ENCODE peak calls at places on chromosomes 11 and 22, in four cellular contexts. T is HCT116, M is HepG2, L is Panc1. Y is an unnamed sample.

GRCh38 chr11:46347637-46348311 is 511 bp downstream of the DGKZ start:
- DNase-seq in T (no peak), M (no peak), L (no peak), Y (no peak)

GRCh38 chr11:117950999-117951961 is 22.1 kb upstream of the TMPRSS13 start:
- DNase-seq in L (no peak), T (no peak), M (no peak), Y (no peak)

GRCh38 chr11:118947091-118947490 is 9.0 kb upstream of the UPK2 start:
- DNase-seq in L (no peak), M (no peak), T (no peak), Y (no peak)

GRCh38 chr11:15776387-15776786 is 580.0 kb downstream of the SOX6 start:
- DNase-seq in L (no peak), M (no peak), T (no peak), Y (no peak)

GRCh38 chr11:38460429-38460828 is 1862.4 kb upstream of the RAG2 start:
- DNase-seq in M (no peak), T (no peak), L (no peak), Y (no peak)

GRCh38 chr11:35822815-35823495 is 120.9 kb upstream of the LDLRAD3 start:
- DNase-seq in L (no peak), M (no peak), T (no peak), Y (no peak)

GRCh38 chr11:124424384-124424921 is at the start of gene OR8B4:
- DNase-seq in M (no peak), T (no peak), L (no peak), Y (no peak)

GRCh38 chr11:103870821-103871309 is 165.6 kb upstream of the DDI1 start:
- DNase-seq in T (no peak), M (no peak), L (no peak), Y (no peak)

GRCh38 chr22:27327981-27328721 is 473.4 kb downstream of the MN1 start:
- DNase-seq in L (no peak), T (no peak), M (no peak), Y (no peak)

GRCh38 chr11:134372961-134373360 is 39.1 kb downstream of the B3GAT1 start:
- DNase-seq in M (no peak), T (no peak), L (no peak), Y (no peak)

GRCh38 chr11:61362542-61362875 is 335 bp downstream of the TMEM138 start:
- DNase-seq in M (peak; percentile 35), L (no peak), T (no peak), Y (peak; percentile 55)

GRCh38 chr22:43550024-43550620 is 138.3 kb downstream of the MPPED1 start:
- DNase-seq in L (no peak), M (no peak), T (no peak), Y (no peak)

GRCh38 chr11:86807356-86807755 is 7.0 kb downstream of the PRSS23 start:
- DNase-seq in T (no peak), M (no peak), L (no peak), Y (no peak)

GRCh38 chr22:23207786-23208325 is 27.5 kb downstream of the BCR start:
- DNase-seq in T (no peak), M (no peak), L (no peak), Y (peak; percentile 66)

GRCh38 chr11:12075822-12076821 is 34.3 kb upstream of the MICAL2 start:
- DNase-seq in L (no peak), T (no peak), M (no peak), Y (no peak)
- TF ChIP-seq TCF7L2 in L (no peak), T (no peak), M (no peak), Y (no peak)

GRCh38 chr11:115222218-115222862 is 281.9 kb downstream of the CADM1 start:
- DNase-seq in M (peak; percentile 30), L (peak; percentile 75), T (no peak), Y (peak; percentile 9)
- TF ChIP-seq TCF7L2 in M (no peak), L (no peak), T (no peak), Y (no peak)

GRCh38 chr11:9619004-9619403 is 44.9 kb upstream of the SWAP70 start:
- DNase-seq in T (no peak), L (no peak), M (no peak), Y (no peak)
- TF ChIP-seq TCF7L2 in T (no peak), L (no peak), M (no peak), Y (no peak)

GRCh38 chr11:57499413-57499982 is 16.0 kb downstream of the SLC43A1 start:
- DNase-seq in T (peak; percentile 61), M (peak; percentile 84), L (no peak), Y (peak; percentile 100)
- TF ChIP-seq TCF7L2 in T (no peak), M (no peak), L (no peak), Y (no peak)

DNA sequence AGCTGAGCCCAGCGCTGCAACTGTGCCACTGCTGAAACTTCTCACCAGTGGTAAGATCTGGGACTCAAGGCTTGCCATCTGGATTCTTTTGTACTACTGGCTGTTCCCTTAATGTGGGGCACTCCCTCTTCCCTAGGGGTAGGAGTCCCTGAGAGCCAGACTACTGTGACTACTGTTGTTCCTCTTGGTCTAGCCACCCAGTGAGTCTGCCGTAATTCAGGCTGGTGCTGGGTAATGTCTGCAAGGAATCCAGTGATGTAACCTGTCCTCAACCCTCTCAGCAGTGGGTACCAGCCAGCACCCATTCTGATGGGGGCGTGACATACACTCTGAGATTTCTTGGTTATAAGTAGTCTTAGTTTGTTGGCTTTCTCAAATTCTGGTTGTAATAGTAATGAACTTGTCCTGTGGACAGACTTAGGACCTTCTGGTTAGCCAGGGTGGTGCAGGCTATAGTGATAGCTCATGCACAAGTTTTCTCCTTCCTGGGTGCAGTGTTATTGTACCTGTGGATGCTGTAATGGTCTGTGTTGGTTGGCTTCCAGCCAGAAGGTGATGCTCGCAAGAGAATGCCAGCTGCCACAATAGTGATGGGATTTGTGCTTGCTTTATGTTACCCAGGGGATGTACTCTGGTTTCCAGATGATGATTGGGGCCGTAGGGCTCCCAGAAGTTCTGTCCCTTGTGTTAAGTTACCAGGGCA is 65.4 kb downstream of the ARHGAP42 start:
- DNase-seq in M (no peak), T (no peak), L (no peak), Y (no peak)
- TF ChIP-seq TCF7L2 in M (no peak), T (no peak), L (no peak), Y (no peak)

GRCh38 chr11:728901-729491 is 18.3 kb upstream of the TALDO1 start:
- DNase-seq in T (no peak), M (no peak), L (no peak), Y (no peak)

GRCh38 chr11:727859-728748 is 19.2 kb upstream of the TALDO1 start:
- DNase-seq in M (peak; percentile 73), L (no peak), T (peak; percentile 91), Y (peak; percentile 94)

GRCh38 chr11:726278-726915 is 20.4 kb downstream of the EPS8L2 start:
- DNase-seq in M (no peak), L (no peak), T (no peak), Y (peak; percentile 90)

GRCh38 chr11:727281-727701 is 20.0 kb upstream of the TALDO1 start:
- DNase-seq in M (no peak), L (no peak), T (no peak), Y (no peak)

GRCh38 chr11:729492-730074 is 17.7 kb upstream of the TALDO1 start:
- DNase-seq in L (no peak), T (no peak), M (peak; percentile 82), Y (no peak)
- TF ChIP-seq TCF7L2 in L (no peak), T (no peak), M (no peak), Y (no peak)

GRCh38 chr22:50473088-50473487 is 1.7 kb downstream of the SBF1 start:
- DNase-seq in T (peak; percentile 43), L (peak; percentile 15), M (peak; percentile 35), Y (peak; percentile 46)
- TF ChIP-seq TCF7L2 in T (no peak), L (no peak), M (no peak), Y (no peak)

GRCh38 chr22:46593211-46593676 is 26.9 kb upstream of the GRAMD4 start:
- DNase-seq in L (no peak), T (no peak), M (no peak), Y (no peak)

GRCh38 chr22:46591890-46592289 is 28.3 kb upstream of the GRAMD4 start:
- DNase-seq in T (no peak), L (no peak), M (no peak), Y (no peak)

GRCh38 chr22:46593996-46594946 is 25.9 kb upstream of the GRAMD4 start:
- DNase-seq in L (no peak), T (no peak), M (no peak), Y (no peak)

GRCh38 chr22:46590334-46590733 is 29.9 kb upstream of the GRAMD4 start:
- DNase-seq in T (no peak), L (no peak), M (no peak), Y (no peak)

GRCh38 chr22:46592390-46592872 is 27.8 kb upstream of the GRAMD4 start:
- DNase-seq in L (no peak), M (no peak), T (no peak), Y (no peak)
- TF ChIP-seq TCF7L2 in L (no peak), M (no peak), T (no peak), Y (no peak)

Y was measured in K562.